ENCODE peak calls at places on chromosomes 6 and 20, in nine cellular contexts. T is NCI-H524; Y is activated CD4-positive, alpha-beta T cell treated with anti-CD3 and anti-CD28 coated beads for 4 hours; O is stimulated activated CD4-positive, alpha-beta T cell treated with anti-CD3 and anti-CD28 coated beads, Interleukin-4, amount 100 ng/mL, for 4 hours; P is activated CD4-positive, CD25-positive, alpha-beta regulatory T cell; A is upper lobe of left lung; J is activated T-cell treated with anti-CD3 and anti-CD28 coated beads, Interleukin-2, amount 50 U/mL, for 24 hours; F is stimulated activated CD8-positive, alpha-beta memory T cell treated with anti-CD3 and anti-CD28 coated beads, Interleukin-12 subunit alpha, Interleukin-12 subunit beta, amount 100 ng/mL, for 4 hours; X is NB4. H is an unnamed sample.
A peak's percentile ranks its signal among the peaks of the same experiment; 100 is the strongest.

GRCh38 chr20:47030271-47030810 is 135.7 kb downstream of the EYA2 start:
- DNase-seq in T (no peak), Y (no peak), O (no peak), P (no peak), A (no peak), J (no peak), F (no peak), X (no peak), H (no peak)

GRCh38 chr6:98516869-98517268 is 317.5 kb upstream of the POU3F2 start:
- DNase-seq in T (peak; percentile 71), Y (no peak), O (no peak), P (no peak), A (no peak), J (no peak), F (no peak), X (no peak), H (no peak)

GRCh38 chr6:142592876-142593275 is 291.1 kb downstream of the ADGRG6 start:
- DNase-seq in T (no peak), Y (no peak), O (no peak), P (no peak), A (no peak), J (no peak), F (no peak), X (no peak), H (no peak)

GRCh38 chr6:31878222-31878621 is 575 bp downstream of the SLC44A4 start:
- DNase-seq in T (no peak), Y (no peak), O (no peak), P (no peak), A (no peak), J (no peak), F (no peak), X (no peak), H (no peak)

GRCh38 chr20:24629668-24630067 is 160.2 kb downstream of the SYNDIG1 start:
- DNase-seq in T (peak; percentile 16), Y (no peak), O (no peak), P (no peak), A (no peak), J (no peak), F (no peak), X (peak; percentile 36), H (peak; percentile 83)

GRCh38 chr6:167550936-167551633 is 226.2 kb downstream of the TTLL2 start:
- DNase-seq in T (no peak), Y (no peak), O (no peak), P (no peak), A (peak; percentile 94), J (no peak), F (no peak), X (no peak), H (no peak)

GRCh38 chr6:109480993-109481480 is 2.0 kb downstream of the ZBTB24 start:
- DNase-seq in T (no peak), Y (no peak), O (no peak), P (no peak), A (no peak), J (no peak), F (no peak), X (no peak), H (no peak)

GRCh38 chr20:22763257-22763906 is 179.0 kb upstream of the FOXA2 start:
- DNase-seq in T (no peak), Y (no peak), O (no peak), P (no peak), A (peak; percentile 42), J (no peak), F (no peak), X (no peak), H (no peak)

GRCh38 chr6:46340246-46340645 is 151.0 kb downstream of the RCAN2 start:
- DNase-seq in T (no peak), Y (no peak), O (no peak), P (no peak), A (no peak), J (no peak), F (no peak), X (no peak), H (no peak)

GRCh38 chr20:51609251-51609650 is 66.7 kb upstream of the NFATC2 start:
- DNase-seq in T (no peak), Y (no peak), O (no peak), P (no peak), A (no peak), J (no peak), F (no peak), X (no peak), H (no peak)

GRCh38 chr6:143325379-143326140 is 124.9 kb downstream of the ADAT2 start:
- DNase-seq in T (no peak), Y (no peak), O (no peak), P (no peak), A (no peak), J (no peak), F (no peak), X (no peak), H (no peak)

GRCh38 chr6:87426789-87427188 is 19.0 kb downstream of the CFAP206 start:
- DNase-seq in T (no peak), Y (no peak), O (no peak), P (no peak), A (no peak), J (no peak), F (no peak), X (no peak), H (no peak)

GRCh38 chr6:90753820-90754604 is 167.1 kb upstream of the MAP3K7 start:
- DNase-seq in T (no peak), Y (no peak), O (no peak), P (no peak), A (no peak), J (no peak), F (no peak), X (no peak), H (no peak)

GRCh38 chr6:160147146-160147536 is 25.5 kb downstream of the SLC22A1 start:
- DNase-seq in T (no peak), Y (no peak), O (no peak), P (no peak), A (no peak), J (no peak), F (no peak), X (no peak), H (no peak)

GRCh38 chr20:51692806-51693400 is 75.3 kb downstream of the ATP9A start:
- DNase-seq in T (no peak), Y (no peak), O (no peak), P (no peak), A (no peak), J (no peak), F (no peak), X (no peak), H (no peak)

GRCh38 chr6:81766482-81767069 is 14.1 kb upstream of the TENT5A start:
- DNase-seq in T (no peak), Y (no peak), O (no peak), P (no peak), A (no peak), J (no peak), F (no peak), X (peak; percentile 91), H (peak; percentile 98)

GRCh38 chr20:44692932-44693476 is 22.2 kb upstream of the CCN5 start:
- DNase-seq in T (no peak), Y (no peak), O (no peak), P (no peak), A (no peak), J (no peak), F (no peak), X (no peak), H (no peak)

GRCh38 chr20:19712737-19713260 is 45.3 kb upstream of the RIN2 start:
- DNase-seq in T (no peak), Y (no peak), O (no peak), P (no peak), A (no peak), J (no peak), F (no peak), X (no peak), H (no peak)

GRCh38 chr6:32885698-32886286 is 31.8 kb downstream of the PSMB9 start:
- DNase-seq in T (peak; percentile 72), Y (no peak), O (no peak), P (no peak), A (no peak), J (no peak), F (no peak), X (peak; percentile 82), H (peak; percentile 29)

H was measured in GF-D8.